ENCODE peak calls at places on chromosome 9, in ten cellular contexts. T is fibroblast of lung, S is HCT116, Y is hepatocyte, A is GM23338, H is A549, R is IMR-90, K is PC-9, B is mammary epithelial cell, I is astrocyte. D is an unnamed sample.
A peak's percentile ranks its signal among the peaks of the same experiment; 100 is the strongest.

GRCh38 chr9:127144670-127145458 is 22.4 kb upstream of the ANGPTL2 start:
- DNase-seq in T (peak; percentile 72), R (no peak), H (no peak), B (no peak), A (no peak), Y (no peak), S (no peak), K (no peak), I (no peak), D (no peak)

GRCh38 chr9:8784813-8785212 is 985.2 kb upstream of the DMAC1 start:
- DNase-seq in I (no peak), R (no peak), B (no peak), K (no peak), Y (no peak), A (no peak), S (no peak), H (no peak), T (peak; percentile 74), D (no peak)

GRCh38 chr9:14993061-14993800 is 83.0 kb upstream of the FREM1 start:
- DNase-seq in Y (peak; percentile 95), R (peak; percentile 54), B (peak; percentile 24), T (peak; percentile 86), I (peak; percentile 57), S (no peak), H (peak; percentile 33), A (peak; percentile 99), K (peak; percentile 85), D (peak; percentile 93)

GRCh38 chr9:130681769-130682489 is 11.7 kb upstream of the EXOSC2 start:
- DNase-seq in S (no peak), I (no peak), A (peak; percentile 64), T (no peak), R (no peak), K (peak; percentile 45), Y (no peak), H (no peak), B (no peak), D (no peak)

GRCh38 chr9:106969696-106970095 is 106.7 kb downstream of the ZNF462 start:
- DNase-seq in I (no peak), B (no peak), K (no peak), T (no peak), H (no peak), Y (no peak), R (no peak), S (no peak), A (no peak), D (no peak)

GRCh38 chr9:87640385-87640795 is 85.5 kb upstream of the CTSL start:
- DNase-seq in I (peak; percentile 69), H (no peak), K (peak; percentile 32), S (no peak), R (peak; percentile 13), A (no peak), T (peak; percentile 78), B (no peak), Y (peak; percentile 50), D (peak; percentile 85)

GRCh38 chr9:131478421-131478868 is 24.3 kb upstream of the POMT1 start:
- DNase-seq in A (peak; percentile 87), H (peak; percentile 34), B (no peak), S (peak; percentile 3), R (no peak), T (peak; percentile 18), I (no peak), Y (peak; percentile 59), K (peak; percentile 20), D (peak; percentile 82)

GRCh38 chr9:88653926-88654325 is 118.9 kb downstream of the NXNL2 start:
- DNase-seq in S (no peak), A (no peak), B (peak; percentile 50), H (no peak), R (peak; percentile 61), Y (no peak), I (peak; percentile 75), T (peak; percentile 40), K (no peak), D (no peak)

GRCh38 chr9:80995759-80996158 is 693.6 kb downstream of the TLE1 start:
- DNase-seq in H (no peak), B (peak; percentile 79), R (peak; percentile 60), T (peak; percentile 24), K (no peak), A (no peak), Y (peak; percentile 5), I (peak; percentile 59), S (no peak), D (no peak)

GRCh38 chr9:14895806-14896205 is 14.4 kb downstream of the FREM1 start:
- DNase-seq in B (peak; percentile 65), T (peak; percentile 37), H (no peak), I (no peak), Y (no peak), R (peak; percentile 3), S (no peak), A (peak; percentile 21), K (peak; percentile 13), D (no peak)

GRCh38 chr9:101445353-101446029 is 9.9 kb upstream of the ALDOB start:
- DNase-seq in R (peak; percentile 25), K (no peak), I (no peak), A (no peak), Y (peak; percentile 40), H (no peak), B (no peak), S (no peak), T (peak; percentile 26), D (peak; percentile 77)

GRCh38 chr9:114419796-114420195 is 32.0 kb upstream of the AKNA start:
- DNase-seq in Y (no peak), T (no peak), K (no peak), B (no peak), I (no peak), R (no peak), S (no peak), H (no peak), A (no peak), D (no peak)

GRCh38 chr9:68690088-68690487 is 15.0 kb upstream of the PIP5K1B start:
- DNase-seq in K (no peak), R (no peak), I (no peak), Y (peak; percentile 73), H (no peak), B (no peak), A (peak; percentile 41), S (no peak), T (peak; percentile 28), D (no peak)

GRCh38 chr9:68697846-68698245 is 7.2 kb upstream of the PIP5K1B start:
- DNase-seq in H (no peak), A (no peak), R (no peak), K (no peak), Y (no peak), I (no peak), B (no peak), S (no peak), T (no peak), D (no peak)

GRCh38 chr9:68692519-68692918 is 12.5 kb upstream of the PIP5K1B start:
- DNase-seq in Y (no peak), A (no peak), T (no peak), R (no peak), K (no peak), S (no peak), B (no peak), H (no peak), I (no peak), D (no peak)

GRCh38 chr9:68698943-68699509 is 6.0 kb upstream of the PIP5K1B start:
- DNase-seq in Y (no peak), A (no peak), R (no peak), H (no peak), I (no peak), S (no peak), T (no peak), B (no peak), K (no peak), D (no peak)

DNA sequence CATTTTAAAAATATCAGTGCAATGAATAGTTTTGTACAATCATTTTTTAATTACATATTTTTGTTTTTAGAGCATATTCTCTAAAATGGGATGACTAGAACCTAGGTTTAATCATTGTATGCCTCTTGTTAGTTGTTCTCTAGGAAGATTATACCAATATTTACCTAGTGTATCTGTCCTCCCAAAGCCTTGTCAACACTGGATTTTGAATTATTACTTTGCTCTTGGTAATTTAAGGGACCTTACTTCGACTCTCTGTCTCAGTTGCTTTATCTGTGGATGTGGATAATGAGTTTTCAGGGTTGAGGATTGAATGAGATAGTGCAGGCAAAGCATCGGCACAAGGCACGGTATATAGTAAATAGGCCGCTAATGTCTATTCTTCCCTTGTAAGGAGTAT is 10.9 kb upstream of the PIP5K1B start:
- DNase-seq in Y (no peak), I (no peak), B (no peak), A (no peak), S (no peak), H (no peak), K (no peak), R (no peak), T (no peak), D (no peak)
- H3K4me1 ChIP-seq in Y (no peaks in the 10 kb centered on the region), I (no peaks in the 10 kb centered on the region), B (no peaks in the 10 kb centered on the region), A (no peaks in the 10 kb centered on the region), S (peaks cover 5% of the 10 kb centered on the region), H (no peaks in the 10 kb centered on the region), K (no peaks in the 10 kb centered on the region), R (no peaks in the 10 kb centered on the region), T (no peaks in the 10 kb centered on the region), D (no peaks in the 10 kb centered on the region)

GRCh38 chr9:134752476-134752875 is 110.9 kb downstream of the COL5A1 start:
- DNase-seq in S (no peak), A (no peak), Y (no peak), K (no peak), B (no peak), I (no peak), R (no peak), H (no peak), T (no peak), D (no peak)
- H3K4me2 ChIP-seq in S (no peak overlapping the region), A (no peak overlapping the region), Y (no peak overlapping the region), K (no peak overlapping the region), B (no peak overlapping the region), I (no peak overlapping the region), R (no peak overlapping the region), H (no peak overlapping the region), T (no peak overlapping the region), D (no peak overlapping the region)

DNA sequence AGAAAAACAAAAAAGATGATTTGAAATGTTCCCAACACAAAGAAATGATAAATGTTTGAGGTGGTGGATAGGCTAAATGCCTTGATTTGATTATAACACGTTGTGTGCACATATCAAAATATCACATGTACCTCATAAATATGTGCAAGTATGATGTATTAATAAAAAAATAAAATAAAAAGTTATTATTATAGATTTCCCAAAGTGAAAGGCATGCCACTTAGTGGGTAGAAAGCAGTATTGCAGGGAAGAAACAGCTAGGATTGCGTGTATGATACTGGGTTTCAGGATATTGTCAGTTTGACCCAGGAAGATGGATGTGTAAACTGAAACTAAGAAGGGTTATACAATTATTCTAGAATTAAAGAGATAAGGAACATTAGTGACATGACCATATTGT is 3.6 kb upstream of the TMEM38B start:
- DNase-seq in B (no peak), H (peak; percentile 58), R (peak; percentile 22), A (peak; percentile 34), S (no peak), T (peak; percentile 44), I (no peak), K (no peak), Y (no peak), D (peak; percentile 87)
- TF ChIP-seq CTCF in B (peak; percentile 58), H (peak; percentile 52), R (peak; percentile 49), A (peak; percentile 45), S (peak; percentile 36), T (peak; percentile 60), I (peak; percentile 37), K (peak; percentile 63), Y (peak; percentile 58), D (peak; percentile 60)

DNA sequence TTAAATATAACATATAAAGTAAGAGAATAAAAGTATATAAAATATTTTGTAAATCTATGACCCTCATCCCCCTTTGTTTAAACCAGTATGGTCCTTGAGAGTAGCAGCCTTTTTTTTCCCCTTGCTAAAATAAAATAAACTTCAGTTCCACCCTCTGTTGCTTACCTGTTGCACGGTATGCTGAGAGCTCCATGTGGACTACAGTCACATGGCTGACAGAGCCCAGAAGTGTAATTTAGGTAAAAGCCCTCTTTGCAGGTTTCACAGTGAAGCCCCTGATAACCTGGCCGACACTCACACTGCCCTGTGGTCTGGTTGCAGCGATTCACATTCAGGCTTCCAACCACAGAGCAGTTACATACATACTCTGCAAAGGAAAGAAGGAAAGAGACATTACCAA is 55.1 kb downstream of the MEGF9 start:
- DNase-seq in I (no peak), B (no peak), Y (no peak), H (no peak), R (no peak), S (no peak), A (no peak), T (no peak), K (no peak), D (no peak)
- H3K4me1 ChIP-seq in I (no peaks in the 10 kb centered on the region), B (peaks cover 8% of the 10 kb centered on the region), Y (peaks cover 7% of the 10 kb centered on the region), H (peaks cover 64% of the 10 kb centered on the region), R (no peaks in the 10 kb centered on the region), S (no peaks in the 10 kb centered on the region), A (no peaks in the 10 kb centered on the region), T (no peaks in the 10 kb centered on the region), K (peaks cover 17% of the 10 kb centered on the region), D (no peaks in the 10 kb centered on the region)

D was measured in osteoblast.